ENCODE peak calls at places on chromosomes 11 and 22, in five cellular contexts. F is left lung, Y is GM23248, S is upper lobe of right lung, J is heart right ventricle. W is an unnamed sample.
A peak's percentile ranks its signal among the peaks of the same experiment; 100 is the strongest.

GRCh38 chr11:36349345-36350136 is 53.5 kb downstream of the PRR5L start:
- DNase-seq in F (no peak), Y (peak; percentile 26), S (no peak), J (peak; percentile 23), W (no peak)

GRCh38 chr22:36088292-36088691 is 59.7 kb upstream of the RBFOX2 start:
- DNase-seq in F (no peak), Y (no peak), S (no peak), J (no peak), W (no peak)

GRCh38 chr11:104772806-104773241 is 125.4 kb downstream of the CASP12 start:
- DNase-seq in F (no peak), Y (peak; percentile 94), S (no peak), J (peak; percentile 6), W (no peak)

GRCh38 chr11:123273616-123274015 is 78.6 kb upstream of the CLMP start:
- DNase-seq in F (no peak), Y (no peak), S (no peak), J (no peak), W (no peak)

GRCh38 chr11:46392421-46393230 is 1.1 kb upstream of the CHRM4 start:
- DNase-seq in F (peak; percentile 97), Y (peak; percentile 91), S (peak; percentile 93), J (peak; percentile 84), W (peak; percentile 79)

GRCh38 chr22:45684169-45684568 is 12.5 kb downstream of the ATXN10 start:
- DNase-seq in F (no peak), Y (no peak), S (no peak), J (no peak), W (no peak)

GRCh38 chr11:65661599-65662246 is 993 bp downstream of the RELA start:
- DNase-seq in F (no peak), Y (no peak), S (no peak), J (no peak), W (no peak)

GRCh38 chr11:41256060-41256459 is 203.4 kb downstream of the LRRC4C start:
- DNase-seq in F (no peak), Y (no peak), S (no peak), J (no peak), W (no peak)

GRCh38 chr11:3135491-3136440 is 29.3 kb downstream of the OSBPL5 start:
- DNase-seq in F (peak; percentile 64), Y (no peak), S (peak; percentile 60), J (no peak), W (no peak)

GRCh38 chr11:122155765-122156527 is 39.9 kb upstream of the BLID start:
- DNase-seq in F (no peak), Y (no peak), S (no peak), J (no peak), W (no peak)

GRCh38 chr11:101555366-101555765 is 28.4 kb downstream of the TRPC6 start:
- DNase-seq in F (no peak), Y (no peak), S (no peak), J (no peak), W (no peak)

GRCh38 chr11:7549681-7550080 is 35.9 kb downstream of the PPFIBP2 start:
- DNase-seq in F (no peak), Y (no peak), S (no peak), J (no peak), W (no peak)

GRCh38 chr11:72642815-72643511 is 31.3 kb downstream of the PDE2A start:
- DNase-seq in F (peak; percentile 92), Y (peak; percentile 68), S (peak; percentile 83), J (peak; percentile 38), W (peak; percentile 28)

GRCh38 chr11:10778217-10778970 is 27.3 kb downstream of the CTR9 start:
- DNase-seq in F (no peak), Y (peak; percentile 99), S (no peak), J (peak; percentile 77), W (no peak)

GRCh38 chr11:34480339-34480738 is 33.3 kb downstream of the ELF5 start:
- DNase-seq in F (no peak), Y (peak; percentile 24), S (no peak), J (no peak), W (no peak)

GRCh38 chr11:100923555-100923954 is 206.1 kb downstream of the PGR start:
- DNase-seq in F (no peak), Y (peak; percentile 31), S (no peak), J (no peak), W (no peak)

GRCh38 chr22:19884954-19885751 is 30.5 kb upstream of the GNB1L start:
- DNase-seq in F (peak; percentile 71), Y (no peak), S (no peak), J (no peak), W (no peak)

GRCh38 chr11:94111241-94111640 is 17.4 kb upstream of the PANX1 start:
- DNase-seq in F (no peak), Y (no peak), S (no peak), J (no peak), W (no peak)

GRCh38 chr11:93757924-93758865 is 16.7 kb downstream of the C11orf54 start:
- DNase-seq in F (no peak), Y (no peak), S (no peak), J (no peak), W (no peak)

GRCh38 chr22:50734986-50735738 is 2.8 kb upstream of the ACR start:
- DNase-seq in F (peak; percentile 46), Y (no peak), S (no peak), J (no peak), W (no peak)

GRCh38 chr22:50732681-50733080 is 5.3 kb upstream of the ACR start:
- DNase-seq in F (peak; percentile 52), Y (no peak), S (no peak), J (peak; percentile 2), W (no peak)

GRCh38 chr22:50734343-50734771 is 3.6 kb upstream of the ACR start:
- DNase-seq in F (peak; percentile 57), Y (no peak), S (no peak), J (peak; percentile 2), W (no peak)

GRCh38 chr22:50731811-50732624 is 6.0 kb upstream of the ACR start:
- DNase-seq in F (peak; percentile 76), Y (peak; percentile 66), S (peak; percentile 78), J (peak; percentile 22), W (peak; percentile 48)

GRCh38 chr22:50733521-50734342 is 4.3 kb upstream of the ACR start:
- DNase-seq in F (peak; percentile 65), Y (peak; percentile 65), S (peak; percentile 55), J (peak; percentile 6), W (no peak)
- H3K27me3 ChIP-seq in F (peaks cover 31% of the 10 kb centered on the region), Y (no peaks in the 10 kb centered on the region), S (no peaks in the 10 kb centered on the region), J (peaks cover 66% of the 10 kb centered on the region), W (no peaks in the 10 kb centered on the region)

DNA sequence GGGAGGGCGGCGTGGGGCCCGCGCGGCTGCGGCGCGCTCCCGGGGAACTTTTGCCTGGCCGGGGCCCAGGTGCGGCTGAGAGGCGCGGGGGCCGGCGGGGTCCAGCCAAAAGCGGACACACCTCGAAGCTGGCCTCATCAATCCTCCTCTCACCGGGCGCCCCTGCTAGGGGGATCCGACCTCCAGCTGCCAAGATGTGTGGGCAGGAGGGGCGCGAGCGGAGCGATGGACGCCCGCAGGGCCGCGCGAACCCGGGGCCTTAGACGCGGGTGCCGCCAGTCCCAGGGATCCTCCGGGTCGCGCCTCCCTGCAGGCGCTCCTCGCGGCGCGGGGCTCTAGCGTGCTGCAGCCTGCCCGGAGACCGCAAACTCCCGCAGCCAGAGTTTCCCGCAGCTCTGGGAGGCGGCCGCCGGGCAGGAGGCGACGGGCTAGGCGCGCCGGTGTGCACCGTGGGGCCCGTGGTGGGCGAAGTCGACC is 785 bp downstream of the IGSF9B start:
- DNase-seq in F (peak; percentile 74), Y (no peak), S (no peak), J (no peak), W (no peak)
- H3K4me3 ChIP-seq in F (peak overlapping the region; percentile 52), Y (no peak overlapping the region), S (peak overlapping the region; percentile 61), J (peak overlapping the region; percentile 72), W (peak overlapping the region; percentile 62)

DNA sequence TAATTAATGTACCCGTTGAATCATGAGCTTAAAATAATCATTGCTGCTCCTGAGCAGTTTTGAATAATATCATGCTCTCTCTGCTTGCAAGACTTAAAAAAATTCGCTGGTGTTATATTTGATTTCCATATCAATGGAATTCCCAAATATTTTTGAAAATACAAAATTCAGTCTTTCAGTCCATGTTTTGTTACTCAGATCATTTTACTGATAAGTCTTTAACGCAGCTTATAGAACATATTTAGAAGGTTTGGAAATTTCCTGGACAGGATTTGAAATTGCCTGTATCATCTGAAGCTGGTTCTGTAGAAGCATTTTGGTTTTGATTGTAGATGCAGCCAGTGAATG is 1.9 kb downstream of the BMAL1 start:
- DNase-seq in F (no peak), Y (no peak), S (no peak), J (no peak), W (no peak)
- H3K27me3 ChIP-seq in F (peaks cover 42% of the 10 kb centered on the region), Y (no peaks in the 10 kb centered on the region), S (no peaks in the 10 kb centered on the region), J (no peaks in the 10 kb centered on the region), W (no peaks in the 10 kb centered on the region)

GRCh38 chr11:794013-794765 is 3.9 kb downstream of the SLC25A22 start:
- DNase-seq in F (no peak), Y (no peak), S (no peak), J (no peak), W (no peak)

GRCh38 chr11:792535-792821 is 2.6 kb upstream of the CEND1 start:
- DNase-seq in F (no peak), Y (no peak), S (no peak), J (no peak), W (no peak)

GRCh38 chr11:794766-795637 is 3.1 kb downstream of the SLC25A22 start:
- DNase-seq in F (no peak), Y (peak; percentile 64), S (no peak), J (no peak), W (peak; percentile 37)

GRCh38 chr11:792873-793272 is 3.0 kb upstream of the CEND1 start:
- DNase-seq in F (no peak), Y (no peak), S (no peak), J (no peak), W (no peak)

DNA sequence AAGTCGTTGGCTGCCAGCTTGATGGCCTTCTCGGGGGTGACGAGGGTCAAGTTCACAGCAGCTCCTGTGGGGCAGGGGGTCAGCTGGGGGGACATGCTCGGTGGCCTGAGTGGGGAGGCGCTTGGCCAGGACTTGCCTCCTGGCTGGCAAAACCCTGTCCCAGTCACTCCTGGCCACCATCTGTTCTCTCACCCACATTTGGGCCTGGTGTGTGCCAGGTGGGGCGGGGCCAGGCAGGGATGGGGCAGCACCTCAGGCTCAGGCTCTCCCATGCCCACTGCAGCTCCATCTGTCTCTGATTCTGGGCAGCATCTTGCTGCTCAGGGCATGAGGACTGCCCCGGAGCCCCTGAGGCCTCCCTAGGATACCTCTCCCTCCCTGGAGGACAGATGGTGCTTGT is 3.7 kb upstream of the CEND1 start:
- DNase-seq in F (no peak), Y (no peak), S (no peak), J (no peak), W (no peak)
- H3K4me3 ChIP-seq in F (no peak overlapping the region), Y (no peak overlapping the region), S (no peak overlapping the region), J (no peak overlapping the region), W (no peak overlapping the region)

GRCh38 chr22:22915670-22916035 is 28.0 kb downstream of the IGLL5 start:
- DNase-seq in F (peak; percentile 14), Y (no peak), S (no peak), J (no peak), W (no peak)
- H3K27me3 ChIP-seq in F (no peaks in the 10 kb centered on the region), Y (peaks cover 8% of the 10 kb centered on the region), S (peaks cover 9% of the 10 kb centered on the region), J (peaks cover 1% of the 10 kb centered on the region), W (no peaks in the 10 kb centered on the region)

GRCh38 chr22:41366323-41367014 is 15.3 kb upstream of the TEF start:
- DNase-seq in F (no peak), Y (no peak), S (no peak), J (no peak), W (no peak)
- H3K4me3 ChIP-seq in F (no peak overlapping the region), Y (no peak overlapping the region), S (peak overlapping the region; percentile 58), J (peak overlapping the region; percentile 60), W (no peak overlapping the region)

DNA sequence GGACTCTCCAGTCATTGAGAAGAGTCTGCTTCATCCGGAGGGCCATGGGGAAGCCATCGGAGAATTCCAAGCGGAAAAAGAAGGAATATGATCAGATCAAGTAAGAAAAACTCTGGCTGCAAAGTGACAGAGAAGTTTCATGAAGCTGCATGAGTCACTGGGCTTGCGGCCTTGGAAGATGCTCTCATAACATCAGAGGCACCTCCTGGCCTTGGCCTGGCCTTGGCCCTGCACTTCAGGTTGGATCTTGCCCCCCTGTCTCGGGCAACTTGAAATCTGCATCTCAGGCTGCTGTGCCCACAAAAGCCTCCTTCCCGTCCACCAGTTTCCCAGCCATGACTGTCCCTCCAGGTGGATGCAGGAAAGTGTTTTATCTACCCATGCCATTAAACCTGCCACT is 66.5 kb downstream of the SEZ6L start:
- DNase-seq in F (no peak), Y (peak; percentile 16), S (no peak), J (no peak), W (no peak)
- H3K27me3 ChIP-seq in F (peaks cover 71% of the 10 kb centered on the region), Y (no peaks in the 10 kb centered on the region), S (peaks cover 32% of the 10 kb centered on the region), J (peaks cover 58% of the 10 kb centered on the region), W (peaks cover 1% of the 10 kb centered on the region)

W was measured in small intestine.